ENCODE peak calls at places on chromosomes 12 and 14, in five cellular contexts. One of them, this sample, is unnamed.

GRCh38 chr12:98227162-98227561 is 288.2 kb upstream of the TMPO start:
- DNase-seq in HCT116: peak
- DNase-seq in HepG2: peak
- DNase-seq in K562: peak
- DNase-seq in GM12878: no peak
- DNase-seq in this sample: peak

GRCh38 chr12:51779876-51780275 is 68.6 kb downstream of the FIGNL2 start:
- DNase-seq in HepG2: no peak
- DNase-seq in HCT116: no peak
- DNase-seq in GM12878: no peak
- DNase-seq in K562: no peak
- DNase-seq in this sample: no peak

GRCh38 chr12:110348431-110349059 is 55.0 kb downstream of the ANAPC7 start:
- DNase-seq in GM12878: no peak
- DNase-seq in HepG2: no peak
- DNase-seq in K562: no peak
- DNase-seq in HCT116: no peak
- DNase-seq in this sample: no peak

GRCh38 chr12:53978477-53979356 is 4.0 kb upstream of the HOTAIR start:
- DNase-seq in HepG2: peak
- DNase-seq in GM12878: no peak
- DNase-seq in HCT116: no peak
- DNase-seq in K562: no peak
- DNase-seq in this sample: no peak

GRCh38 chr12:102824218-102824835 is 92.7 kb downstream of the PAH start:
- DNase-seq in HepG2: peak
- DNase-seq in GM12878: no peak
- DNase-seq in HCT116: no peak
- DNase-seq in K562: peak
- DNase-seq in this sample: peak

GRCh38 chr12:76329163-76329562 is 19.1 kb downstream of the BBS10 start:
- DNase-seq in HepG2: no peak
- DNase-seq in K562: peak
- DNase-seq in HCT116: peak
- DNase-seq in GM12878: no peak
- DNase-seq in this sample: no peak

GRCh38 chr12:1993341-1993740 is 10.9 kb downstream of the DCP1B start:
- DNase-seq in K562: no peak
- DNase-seq in HCT116: peak
- DNase-seq in HepG2: peak
- DNase-seq in GM12878: no peak
- DNase-seq in this sample: no peak

GRCh38 chr12:116403546-116403945 is 126.1 kb upstream of the MED13L start:
- DNase-seq in HCT116: no peak
- DNase-seq in GM12878: no peak
- DNase-seq in HepG2: no peak
- DNase-seq in K562: no peak
- DNase-seq in this sample: no peak

GRCh38 chr12:116121453-116121871 is 156.0 kb downstream of the MED13L start:
- DNase-seq in HepG2: no peak
- DNase-seq in GM12878: no peak
- DNase-seq in K562: no peak
- DNase-seq in HCT116: no peak
- DNase-seq in this sample: no peak

GRCh38 chr12:68954811-68955210 is 21.8 kb upstream of the CPM start:
- DNase-seq in HCT116: no peak
- DNase-seq in GM12878: no peak
- DNase-seq in HepG2: no peak
- DNase-seq in K562: no peak
- DNase-seq in this sample: no peak

GRCh38 chr12:47079365-47079893 is at the start of gene PCED1B:
- DNase-seq in GM12878: no peak
- DNase-seq in K562: peak
- DNase-seq in HCT116: no peak
- DNase-seq in HepG2: peak
- DNase-seq in this sample: peak

GRCh38 chr14:77791225-77791600 is 8.7 kb upstream of the ADCK1 start:
- DNase-seq in HCT116: no peak
- DNase-seq in K562: no peak
- DNase-seq in HepG2: peak
- DNase-seq in GM12878: no peak
- DNase-seq in this sample: no peak

GRCh38 chr14:104821229-104821945 is 20.5 kb downstream of the ZBTB42 start:
- DNase-seq in GM12878: no peak
- DNase-seq in HCT116: no peak
- DNase-seq in HepG2: no peak
- DNase-seq in K562: no peak
- DNase-seq in this sample: no peak

GRCh38 chr12:24244801-24245200 is 295.3 kb upstream of the SOX5 start:
- DNase-seq in HCT116: no peak
- DNase-seq in K562: no peak
- DNase-seq in GM12878: no peak
- DNase-seq in HepG2: no peak
- DNase-seq in this sample: no peak

GRCh38 chr14:99393059-99393655 is 87.5 kb downstream of the SETD3 start:
- DNase-seq in HCT116: peak
- DNase-seq in K562: peak
- DNase-seq in GM12878: no peak
- DNase-seq in HepG2: peak
- DNase-seq in this sample: peak

GRCh38 chr14:104284636-104285482 is 146.5 kb downstream of the KIF26A start:
- DNase-seq in GM12878: no peak
- DNase-seq in K562: no peak
- DNase-seq in HCT116: no peak
- DNase-seq in HepG2: no peak
- DNase-seq in this sample: peak

GRCh38 chr12:116065561-116065960 is 211.9 kb downstream of the MED13L start:
- DNase-seq in HCT116: no peak
- DNase-seq in HepG2: no peak
- DNase-seq in K562: no peak
- DNase-seq in GM12878: no peak
- DNase-seq in this sample: no peak

GRCh38 chr12:64675795-64676194 is 65.5 kb downstream of the RASSF3 start:
- DNase-seq in HCT116: no peak
- DNase-seq in K562: no peak
- DNase-seq in GM12878: no peak
- DNase-seq in HepG2: no peak
- DNase-seq in this sample: peak

GRCh38 chr14:93051600-93052546 is 63.9 kb downstream of the ITPK1 start:
- DNase-seq in GM12878: no peak
- DNase-seq in HCT116: no peak
- DNase-seq in K562: no peak
- DNase-seq in HepG2: no peak
- DNase-seq in this sample: no peak

GRCh38 chr14:58638231-58639205 is 756 bp downstream of the DACT1 start:
- DNase-seq in K562: no peak
- DNase-seq in HepG2: no peak
- DNase-seq in GM12878: no peak
- DNase-seq in HCT116: no peak
- DNase-seq in this sample: peak

GRCh38 chr14:92956961-92957360 is 34.0 kb downstream of the CHGA start:
- DNase-seq in K562: no peak
- DNase-seq in GM12878: no peak
- DNase-seq in HCT116: no peak
- DNase-seq in HepG2: no peak
- DNase-seq in this sample: no peak

GRCh38 chr12:40511341-40511740 is 180.9 kb upstream of the CNTN1 start:
- DNase-seq in HepG2: no peak
- DNase-seq in HCT116: no peak
- DNase-seq in GM12878: no peak
- DNase-seq in K562: no peak
- DNase-seq in this sample: no peak

GRCh38 chr14:38290601-38291190 is 34.8 kb upstream of the CLEC14A start:
- DNase-seq in GM12878: no peak
- DNase-seq in HepG2: peak
- DNase-seq in K562: no peak
- DNase-seq in HCT116: no peak
- DNase-seq in this sample: no peak

GRCh38 chr14:91280129-91280528 is 35.6 kb upstream of the GPR68 start:
- DNase-seq in HepG2: no peak
- DNase-seq in HCT116: no peak
- DNase-seq in GM12878: no peak
- DNase-seq in K562: no peak
- DNase-seq in this sample: no peak

GRCh38 chr14:84592770-84593169 is 937.2 kb upstream of the FLRT2 start:
- DNase-seq in K562: no peak
- DNase-seq in HCT116: no peak
- DNase-seq in HepG2: no peak
- DNase-seq in GM12878: no peak
- DNase-seq in this sample: no peak

GRCh38 chr12:52207895-52208294 is 16.1 kb upstream of the KRT80 start:
- DNase-seq in HCT116: no peak
- DNase-seq in GM12878: no peak
- DNase-seq in HepG2: no peak
- DNase-seq in K562: no peak
- DNase-seq in this sample: no peak

GRCh38 chr14:23638414-23639047 is 2.4 kb downstream of the DHRS2 start:
- DNase-seq in K562: no peak
- DNase-seq in HepG2: peak
- DNase-seq in HCT116: no peak
- DNase-seq in GM12878: no peak
- DNase-seq in this sample: peak

GRCh38 chr14:51821822-51822221 is 38.6 kb upstream of the GNG2 start:
- DNase-seq in K562: no peak
- DNase-seq in GM12878: no peak
- DNase-seq in HCT116: no peak
- DNase-seq in HepG2: no peak
- DNase-seq in this sample: no peak
- TF ChIP-seq SIN3A in K562: no peak
- TF ChIP-seq SIN3A in GM12878: no peak
- TF ChIP-seq SIN3A in HCT116: no peak
- TF ChIP-seq SIN3A in HepG2: no peak
- TF ChIP-seq SIN3A in this sample: no peak

DNA sequence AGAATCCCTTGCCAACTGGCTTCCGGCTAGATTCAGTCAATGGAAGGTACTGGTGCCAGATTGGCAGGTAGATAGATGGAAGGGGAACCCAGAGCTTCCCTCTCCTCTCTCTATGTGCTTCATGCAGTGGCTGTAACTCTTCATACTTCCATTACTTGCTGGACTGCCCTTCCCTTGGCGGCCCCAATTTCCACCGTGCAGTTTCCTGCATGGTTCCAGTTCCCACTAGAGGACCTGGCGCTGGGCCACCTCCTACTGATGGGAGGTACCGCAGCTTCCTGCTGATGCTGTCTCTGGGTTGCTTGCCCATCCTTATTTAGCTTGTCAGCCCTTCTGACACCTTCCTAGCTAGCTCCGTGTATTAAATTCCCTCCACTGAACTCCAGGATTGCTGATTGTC is 226.4 kb downstream of the ANO2 start:
- DNase-seq in HepG2: no peak
- DNase-seq in GM12878: no peak
- DNase-seq in HCT116: no peak
- DNase-seq in K562: no peak
- DNase-seq in this sample: no peak
- TF ChIP-seq ZBTB33 in HepG2: no peak
- TF ChIP-seq ZBTB33 in GM12878: no peak
- TF ChIP-seq ZBTB33 in HCT116: no peak
- TF ChIP-seq ZBTB33 in K562: no peak
- TF ChIP-seq ZBTB33 in this sample: no peak

GRCh38 chr12:27462851-27463250 is 16.3 kb downstream of the SMCO2 start:
- DNase-seq in HCT116: no peak
- DNase-seq in GM12878: no peak
- DNase-seq in K562: no peak
- DNase-seq in HepG2: no peak
- DNase-seq in this sample: no peak
- TF ChIP-seq RAD21 in HCT116: no peak
- TF ChIP-seq RAD21 in GM12878: no peak
- TF ChIP-seq RAD21 in K562: no peak
- TF ChIP-seq RAD21 in HepG2: no peak
- TF ChIP-seq RAD21 in this sample: no peak

DNA sequence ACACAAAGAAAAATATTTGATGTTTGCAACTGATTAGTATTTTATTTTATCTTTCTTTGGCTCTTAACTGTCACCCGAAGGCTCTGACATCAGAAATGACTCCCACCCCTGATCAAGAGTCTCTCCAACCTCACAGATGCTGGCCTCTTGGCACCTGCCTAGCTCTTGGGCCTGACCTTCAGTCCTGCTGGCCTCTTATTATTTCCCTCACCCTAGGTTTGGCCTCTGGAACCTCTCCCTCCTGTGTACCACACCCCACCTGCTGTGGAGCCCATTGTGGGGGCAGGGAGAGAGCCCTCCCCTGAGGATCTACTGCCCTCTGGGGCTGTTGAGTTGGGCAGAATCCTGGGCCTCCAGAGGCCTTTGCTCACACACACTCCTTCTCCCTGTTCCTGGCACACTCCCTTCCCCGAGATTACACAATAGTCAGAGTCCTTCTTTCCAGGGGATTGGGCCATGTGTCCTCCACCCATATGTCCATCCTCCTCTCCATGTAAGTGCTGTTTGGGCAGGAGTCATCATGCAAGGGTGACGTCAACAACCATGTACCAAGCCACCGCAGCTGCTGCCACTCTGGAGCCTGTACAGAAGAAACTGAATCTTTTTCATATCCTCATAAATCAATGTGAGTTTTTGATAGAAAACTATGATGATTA is 124.3 kb downstream of the RASSF9 start:
- DNase-seq in HCT116: no peak
- DNase-seq in HepG2: no peak
- DNase-seq in K562: no peak
- DNase-seq in GM12878: no peak
- DNase-seq in this sample: no peak
- TF ChIP-seq SIN3A in HCT116: no peak
- TF ChIP-seq SIN3A in HepG2: no peak
- TF ChIP-seq SIN3A in K562: no peak
- TF ChIP-seq SIN3A in GM12878: no peak
- TF ChIP-seq SIN3A in this sample: no peak

This sample was measured in SK-N-SH.